ENCODE peak calls at places on chromosomes 1 and 21, in five cellular contexts. D is K562, F is NB4, U is small intestine, N is pancreas. R is an unnamed sample.

GRCh38 chr1:107683198-107683657 is 281.8 kb downstream of the VAV3 start:
- DNase-seq in D (no peak), F (no peak), U (peak), N (no peak), R (no peak)

GRCh38 chr1:179164494-179164893 is 65.0 kb downstream of the ABL2 start:
- DNase-seq in D (no peak), F (no peak), U (no peak), N (no peak), R (no peak)

GRCh38 chr1:42931108-42931539 is 27.5 kb downstream of the SLC2A1 start:
- DNase-seq in D (peak), F (peak), U (peak), N (no peak), R (peak)

GRCh38 chr21:40334159-40334558 is 466.9 kb downstream of the PCP4 start:
- DNase-seq in D (no peak), F (no peak), U (no peak), N (no peak), R (no peak)

GRCh38 chr1:207698822-207699483 is 52.9 kb upstream of the CD46 start:
- DNase-seq in D (peak), F (peak), U (peak), N (peak), R (peak)

GRCh38 chr1:198534540-198535413 is 5.7 kb downstream of the ATP6V1G3 start:
- DNase-seq in D (no peak), F (peak), U (no peak), N (no peak), R (no peak)

GRCh38 chr1:180515857-180516388 is 13.5 kb upstream of the ACBD6 start:
- DNase-seq in D (peak), F (peak), U (peak), N (no peak), R (peak)

GRCh38 chr1:109901508-109902145 is 9.0 kb upstream of the CSF1 start:
- DNase-seq in D (peak), F (no peak), U (peak), N (no peak), R (no peak)

GRCh38 chr1:192809286-192810252 is 730 bp downstream of the RGS2 start:
- DNase-seq in D (peak), F (peak), U (peak), N (no peak), R (peak)

GRCh38 chr1:192812420-192813209 is 3.8 kb downstream of the RGS2 start:
- DNase-seq in D (no peak), F (no peak), U (no peak), N (no peak), R (no peak)

GRCh38 chr1:192811594-192812239 is 2.9 kb downstream of the RGS2 start:
- DNase-seq in D (no peak), F (no peak), U (peak), N (no peak), R (no peak)

GRCh38 chr1:192808588-192809285 is at the start of gene RGS2:
- DNase-seq in D (peak), F (peak), U (peak), N (peak), R (peak)

GRCh38 chr1:192810253-192810880 is 1.5 kb downstream of the RGS2 start:
- DNase-seq in D (no peak), F (peak), U (peak), N (no peak), R (peak)
- H3K4me3 ChIP-seq in D (no peak), F (peak), U (peak), N (no peak), R (peak)

GRCh38 chr1:227757781-227758180 is 22.5 kb downstream of the SNAP47 start:
- DNase-seq in D (no peak), F (no peak), U (no peak), N (no peak), R (no peak)
- H3K4me3 ChIP-seq in D (no peak), F (no peak), U (no peak), N (no peak), R (no peak)

GRCh38 chr1:184017226-184017787 is 20.2 kb downstream of the COLGALT2 start:
- DNase-seq in D (no peak), F (no peak), U (no peak), N (no peak), R (no peak)

GRCh38 chr1:184020855-184021254 is 16.7 kb downstream of the COLGALT2 start:
- DNase-seq in D (no peak), F (no peak), U (no peak), N (no peak), R (no peak)

GRCh38 chr1:184019066-184019465 is 18.5 kb downstream of the COLGALT2 start:
- DNase-seq in D (no peak), F (no peak), U (no peak), N (no peak), R (no peak)

GRCh38 chr1:184020328-184020727 is 17.2 kb downstream of the COLGALT2 start:
- DNase-seq in D (no peak), F (no peak), U (no peak), N (no peak), R (no peak)

GRCh38 chr1:184019506-184019905 is 18.0 kb downstream of the COLGALT2 start:
- DNase-seq in D (no peak), F (no peak), U (no peak), N (no peak), R (no peak)
- H3K4me3 ChIP-seq in D (no peak), F (no peak), U (no peak), N (no peak), R (no peak)

DNA sequence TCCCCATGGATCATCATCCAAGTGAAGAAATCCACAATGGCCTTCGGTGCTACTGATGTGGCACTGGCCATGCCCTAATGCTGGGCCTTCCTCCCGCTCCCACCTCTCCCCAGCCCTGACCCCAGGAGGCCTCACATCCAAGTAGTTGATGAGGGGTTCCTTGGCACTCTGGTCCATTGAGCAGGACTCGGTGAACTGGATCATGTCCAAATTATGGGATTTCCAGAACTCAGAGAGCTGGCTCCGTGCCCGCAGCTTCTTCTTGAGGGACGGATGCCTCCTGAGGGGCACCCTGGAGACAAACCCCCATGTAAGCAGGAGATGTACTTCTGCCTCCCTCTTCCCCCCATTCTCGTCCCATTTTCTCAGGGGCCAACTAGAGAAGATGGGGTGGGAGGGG is 929 bp downstream of the CTSE start:
- DNase-seq in D (no peak), F (no peak), U (no peak), N (no peak), R (peak)
- H3K4me3 ChIP-seq in D (no peak), F (no peak), U (peak), N (no peak), R (no peak)

GRCh38 chr1:211415700-211416099 is 76.3 kb downstream of the RD3 start:
- DNase-seq in D (no peak), F (no peak), U (no peak), N (no peak), R (no peak)
- H3K4me3 ChIP-seq in D (no peak), F (peak), U (no peak), N (no peak), R (peak)

DNA sequence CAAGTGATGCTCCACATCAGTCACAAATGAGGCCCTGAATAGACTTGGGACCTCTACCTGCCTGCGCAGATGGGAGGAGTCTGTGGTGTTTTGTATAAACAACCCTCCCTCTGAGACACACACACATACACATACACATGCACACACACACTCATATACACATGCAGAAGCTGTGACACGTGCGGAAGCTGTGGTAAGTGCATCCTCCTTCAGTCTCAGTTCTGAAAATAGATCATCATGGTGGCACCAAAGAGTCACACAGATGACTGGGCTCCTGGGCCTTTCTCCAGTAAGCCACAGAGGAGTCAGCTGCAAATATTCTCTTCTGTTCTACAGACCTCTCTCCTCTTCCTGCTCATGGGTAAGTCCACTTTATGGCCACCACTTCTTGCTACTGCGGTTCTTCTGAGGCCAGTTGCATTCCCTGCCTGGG is at the start of gene LY9:
- DNase-seq in D (no peak), F (no peak), U (peak), N (no peak), R (no peak)
- H3K4me3 ChIP-seq in D (no peak), F (no peak), U (peak), N (no peak), R (no peak)

DNA sequence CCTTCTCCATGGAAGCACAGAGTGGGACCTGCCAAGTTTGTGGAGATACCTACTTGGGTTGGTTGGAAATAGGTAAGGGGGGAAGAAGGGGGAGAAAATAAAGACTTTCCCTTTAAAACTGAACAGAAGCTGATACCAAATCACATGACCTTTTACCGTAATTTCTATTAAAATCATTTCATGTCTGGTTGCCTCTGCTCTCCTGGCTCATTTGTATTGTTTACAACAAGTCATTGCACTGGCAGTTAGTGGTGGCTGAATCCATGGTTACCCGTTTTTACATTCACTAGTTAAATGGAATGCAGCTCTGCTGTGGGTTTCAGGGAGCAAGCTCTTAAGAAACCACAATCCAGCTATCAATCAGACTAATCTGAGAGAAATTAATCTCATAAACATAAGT is 353.7 kb upstream of the ESRRG start:
- DNase-seq in D (no peak), F (no peak), U (peak), N (no peak), R (no peak)
- H3K4me3 ChIP-seq in D (no peak), F (no peak), U (no peak), N (no peak), R (no peak)